ENCODE peak calls at places on chromosomes 16 and 17, in four cellular contexts. X is GM13976, I is WTC11, W is HFF-Myc. K is an unnamed sample.

GRCh38 chr17:9339958-9340357 is 235.7 kb downstream of the STX8 start:
- DNase-seq in X (no peak), I (no peak), W (no peak), K (no peak)

GRCh38 chr17:76208120-76208519 is 32.2 kb downstream of the RNF157 start:
- DNase-seq in X (no peak), I (no peak), W (no peak), K (no peak)

GRCh38 chr16:3878610-3879009 is 1.9 kb downstream of the CREBBP start:
- DNase-seq in X (no peak), I (no peak), W (no peak), K (no peak)

GRCh38 chr16:61792194-61792904 is 243.9 kb downstream of the CDH8 start:
- DNase-seq in X (no peak), I (no peak), W (peak; percentile 10), K (no peak)

GRCh38 chr16:81558444-81559175 is 114.0 kb downstream of the CMIP start:
- DNase-seq in X (no peak), I (no peak), W (no peak), K (no peak)

GRCh38 chr16:12320298-12320706 is 343.8 kb downstream of the SNX29 start:
- DNase-seq in X (no peak), I (no peak), W (no peak), K (no peak)

GRCh38 chr16:66205287-66206167 is 161.0 kb upstream of the CDH5 start:
- DNase-seq in X (no peak), I (no peak), W (no peak), K (no peak)

GRCh38 chr17:14745122-14745521 is 444.2 kb downstream of the HS3ST3B1 start:
- DNase-seq in X (no peak), I (no peak), W (no peak), K (no peak)

GRCh38 chr17:58174871-58175270 is 8.1 kb downstream of the OR4D2 start:
- DNase-seq in X (no peak), I (no peak), W (no peak), K (no peak)

GRCh38 chr17:79549111-79549915 is 61.5 kb downstream of the RBFOX3 start:
- DNase-seq in X (no peak), I (peak; percentile 55), W (no peak), K (peak; percentile 73)

GRCh38 chr16:20614201-20615141 is 38.3 kb upstream of the ACSM2B start:
- DNase-seq in X (no peak), I (no peak), W (no peak), K (no peak)

DNA sequence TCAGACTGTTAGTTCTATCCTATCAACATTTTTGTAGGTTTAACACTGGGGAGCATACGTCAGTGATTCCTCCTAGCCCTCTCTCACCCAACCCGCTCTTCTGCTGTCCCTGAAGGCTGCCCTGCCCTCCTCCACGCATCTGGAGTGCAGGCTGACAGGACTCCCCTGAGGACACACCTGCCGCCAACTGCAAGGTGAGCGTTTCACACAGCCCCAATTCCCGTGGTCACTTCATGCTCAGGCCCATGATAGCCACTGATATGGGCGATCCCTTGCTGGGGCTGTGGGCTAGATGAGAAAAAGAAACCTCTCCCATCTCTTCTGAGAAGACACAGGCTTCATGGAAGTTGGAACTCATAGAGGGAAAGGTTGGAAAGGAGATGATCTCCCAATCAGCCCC is 91.0 kb downstream of the KCNJ12 start:
- DNase-seq in X (no peak), I (no peak), W (no peak), K (no peak)
- TF ChIP-seq CTCF in X (no peak), I (no peak), W (no peak), K (no peak)

GRCh38 chr16:47571049-47571448 is 109.9 kb downstream of the PHKB start:
- DNase-seq in X (no peak), I (no peak), W (no peak), K (no peak)
- TF ChIP-seq CTCF in X (no peak), I (no peak), W (no peak), K (no peak)

GRCh38 chr17:60392042-60392844 is at the start of gene USP32:
- DNase-seq in X (peak; percentile 96), I (peak; percentile 98), W (peak; percentile 87), K (peak; percentile 99)
- TF ChIP-seq CTCF in X (no peak), I (no peak), W (no peak), K (no peak)

GRCh38 chr17:71764507-71764906 is 356.3 kb upstream of the SOX9 start:
- DNase-seq in X (no peak), I (peak; percentile 72), W (no peak), K (peak; percentile 45)
- TF ChIP-seq CTCF in X (no peak), I (peak; percentile 46), W (peak; percentile 40), K (peak; percentile 41)

GRCh38 chr17:38559025-38559879 is 46.5 kb downstream of the SRCIN1 start:
- DNase-seq in X (peak; percentile 95), I (peak; percentile 98), W (no peak), K (peak; percentile 86)
- TF ChIP-seq CTCF in X (peak; percentile 49), I (no peak), W (no peak), K (peak; percentile 20)